ENCODE peak calls at places on chromosomes 3 and 15, in ten cellular contexts. G is PC-3, M is choroid plexus epithelial cell, D is heart right ventricle, B is epithelial cell of esophagus, R is AG04450, Z is breast epithelium, U is astrocyte of the spinal cord, C is Peyer's patch, N is AG09309. O is an unnamed sample.

GRCh38 chr15:100547961-100548360 is 19.2 kb upstream of the CERS3 start:
- DNase-seq in R (no peak), D (no peak), M (no peak), C (no peak), Z (no peak), N (no peak), G (no peak), B (no peak), U (no peak), O (no peak)

GRCh38 chr15:40323953-40324937 is 753 bp downstream of the INAFM2 start:
- DNase-seq in M (no peak), D (peak), B (no peak), C (peak), Z (no peak), R (no peak), G (no peak), U (no peak), N (no peak), O (no peak)

GRCh38 chr15:37015025-37015424 is 85.3 kb downstream of the MEIS2 start:
- DNase-seq in N (peak), Z (no peak), D (no peak), R (no peak), U (peak), G (no peak), B (peak), C (no peak), M (no peak), O (no peak)

GRCh38 chr3:40645883-40646282 is 121.1 kb downstream of the ZNF621 start:
- DNase-seq in N (no peak), U (peak), D (no peak), Z (no peak), R (no peak), B (no peak), C (no peak), G (peak), M (peak), O (no peak)

GRCh38 chr3:190499157-190499556 is 14.7 kb upstream of the IL1RAP start:
- DNase-seq in M (no peak), C (no peak), U (no peak), Z (no peak), G (no peak), B (no peak), R (no peak), N (no peak), D (no peak), O (no peak)

GRCh38 chr3:69273895-69274294 is 112.0 kb downstream of the FRMD4B start:
- DNase-seq in D (no peak), G (no peak), R (no peak), U (no peak), Z (no peak), C (no peak), M (peak), B (peak), N (no peak), O (no peak)

GRCh38 chr3:61730058-61730457 is 168.7 kb downstream of the PTPRG start:
- DNase-seq in G (no peak), C (no peak), R (no peak), U (no peak), M (peak), Z (no peak), D (no peak), N (no peak), B (no peak), O (no peak)

GRCh38 chr3:123751478-123751877 is 132.7 kb downstream of the MYLK start:
- DNase-seq in U (no peak), B (no peak), R (no peak), D (no peak), G (no peak), M (no peak), Z (no peak), C (no peak), N (no peak), O (no peak)

GRCh38 chr3:96294143-96294542 is 520.3 kb upstream of the EPHA6 start:
- DNase-seq in C (no peak), R (no peak), M (no peak), U (no peak), B (no peak), G (no peak), N (no peak), D (no peak), Z (no peak), O (no peak)

GRCh38 chr3:125062904-125063618 is 7.3 kb upstream of the HEG1 start:
- DNase-seq in D (peak), G (peak), B (peak), Z (peak), R (peak), N (peak), U (peak), M (peak), C (no peak), O (no peak)

GRCh38 chr3:85170646-85171045 is 211.9 kb downstream of the CADM2 start:
- DNase-seq in N (no peak), G (peak), M (peak), Z (no peak), B (peak), R (no peak), U (no peak), C (no peak), D (no peak), O (no peak)

GRCh38 chr3:85167576-85167975 is 208.8 kb downstream of the CADM2 start:
- DNase-seq in U (no peak), C (no peak), R (no peak), D (no peak), M (no peak), G (no peak), B (no peak), N (no peak), Z (no peak), O (no peak)

DNA sequence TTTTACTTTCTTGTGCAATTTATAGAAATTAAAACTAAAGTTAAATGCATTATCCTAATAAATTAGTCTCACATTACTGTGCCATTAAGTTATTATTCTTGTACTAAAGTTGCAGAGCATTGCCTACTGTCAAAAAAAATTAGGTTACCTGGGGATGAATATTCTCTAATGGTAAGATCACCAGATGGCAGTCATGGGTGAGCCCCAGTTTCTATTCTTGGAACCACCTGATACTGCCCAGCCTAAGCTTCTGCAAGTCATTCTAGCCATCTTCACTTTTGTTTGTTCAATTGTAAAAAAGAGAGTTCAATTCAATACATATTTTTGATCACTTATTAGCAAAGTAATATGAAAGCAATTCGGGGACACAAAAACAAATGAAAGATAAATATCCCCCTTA is 213.2 kb downstream of the CADM2 start:
- DNase-seq in G (no peak), R (no peak), B (no peak), Z (no peak), C (no peak), N (no peak), D (no peak), U (no peak), M (no peak), O (no peak)
- TF ChIP-seq CTCF in G (no peak), R (no peak), B (no peak), Z (no peak), C (no peak), N (no peak), D (no peak), U (no peak), M (no peak), O (no peak)

GRCh38 chr15:70095387-70096214 is 2.1 kb downstream of the TLE3 start:
- DNase-seq in N (no peak), B (peak), U (no peak), C (peak), Z (no peak), M (no peak), G (peak), R (no peak), D (peak), O (no peak)
- TF ChIP-seq CTCF in N (no peak), B (no peak), U (no peak), C (peak), Z (no peak), M (no peak), G (no peak), R (no peak), D (no peak), O (no peak)

GRCh38 chr3:80051602-80051962 is 283.8 kb upstream of the ROBO1 start:
- DNase-seq in N (no peak), U (no peak), R (no peak), Z (no peak), C (no peak), M (no peak), B (no peak), D (no peak), G (no peak), O (no peak)

GRCh38 chr3:80050826-80051601 is 283.2 kb upstream of the ROBO1 start:
- DNase-seq in R (no peak), C (no peak), N (no peak), M (no peak), Z (no peak), D (no peak), U (no peak), B (no peak), G (no peak), O (no peak)

DNA sequence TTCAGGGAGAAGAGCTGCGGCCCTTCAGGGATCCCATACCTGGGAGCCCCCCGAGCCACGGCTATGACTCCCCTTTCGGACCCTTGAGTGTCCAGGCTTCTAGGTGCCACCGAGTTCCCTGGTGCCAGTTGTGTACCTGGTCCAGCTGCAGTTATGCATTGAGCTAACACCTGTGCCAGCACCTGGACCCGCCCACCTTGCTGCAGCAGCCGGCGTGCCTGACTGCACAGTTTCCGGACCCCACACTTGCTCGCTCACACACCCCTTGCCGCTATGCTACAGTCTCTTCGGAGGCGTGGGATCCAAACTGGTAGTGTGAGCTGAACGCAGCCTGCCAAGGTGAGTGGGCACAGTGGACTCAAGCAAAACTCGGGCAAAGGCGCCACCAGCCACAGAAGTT is 284.5 kb upstream of the ROBO1 start:
- DNase-seq in C (no peak), N (no peak), M (no peak), B (no peak), U (no peak), R (no peak), D (no peak), G (no peak), Z (no peak), O (no peak)
- TF ChIP-seq CTCF in C (no peak), N (no peak), M (no peak), B (no peak), U (no peak), R (no peak), D (no peak), G (no peak), Z (no peak), O (no peak)

DNA sequence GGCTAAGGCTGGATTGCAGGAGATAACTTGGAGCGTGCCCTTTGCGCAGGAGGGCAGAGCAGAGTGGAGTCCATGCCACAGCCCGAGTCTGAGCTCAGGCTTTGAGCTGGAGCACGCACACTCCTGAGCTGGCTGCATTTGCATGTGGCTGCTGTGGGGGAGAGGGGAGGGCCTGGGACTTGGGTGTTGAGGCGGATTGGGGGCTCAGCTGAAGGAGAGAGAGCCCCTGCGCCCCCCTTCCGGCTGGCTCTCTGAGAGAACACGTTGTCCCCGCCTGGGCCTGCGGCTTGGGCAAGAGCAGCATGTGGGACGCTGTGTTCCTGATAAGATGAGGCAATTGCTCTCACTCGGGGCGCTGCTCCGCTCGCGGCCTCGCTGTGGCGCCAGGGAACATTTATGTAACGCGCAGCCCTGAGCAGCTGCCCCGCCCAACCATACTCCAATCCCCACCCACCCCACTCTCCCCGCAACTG is 39.1 kb downstream of the KLF13 start:
- DNase-seq in D (peak), U (peak), C (peak), N (peak), B (peak), R (peak), Z (peak), G (no peak), M (peak), O (peak)
- TF ChIP-seq CTCF in D (peak), U (peak), C (peak), N (peak), B (peak), R (peak), Z (no peak), G (no peak), M (peak), O (no peak)

GRCh38 chr3:107429330-107430181 is 52.3 kb downstream of the CCDC54 start:
- DNase-seq in U (peak), D (peak), Z (peak), C (peak), B (peak), M (peak), N (peak), G (peak), R (peak), O (peak)

GRCh38 chr3:107432013-107432515 is 54.8 kb downstream of the CCDC54 start:
- DNase-seq in U (no peak), M (peak), N (no peak), C (no peak), D (no peak), Z (no peak), B (peak), G (peak), R (no peak), O (no peak)

GRCh38 chr3:107431298-107432012 is 54.2 kb downstream of the CCDC54 start:
- DNase-seq in C (peak), N (no peak), G (peak), B (peak), R (no peak), D (peak), U (peak), M (peak), Z (peak), O (no peak)

GRCh38 chr3:107431048-107431297 is 53.7 kb downstream of the CCDC54 start:
- DNase-seq in Z (peak), B (no peak), U (no peak), D (no peak), M (no peak), C (peak), N (no peak), R (no peak), G (no peak), O (no peak)

GRCh38 chr3:107430214-107431047 is 53.2 kb downstream of the CCDC54 start:
- DNase-seq in C (no peak), R (no peak), B (peak), M (peak), U (peak), G (no peak), N (no peak), D (no peak), Z (no peak), O (no peak)
- TF ChIP-seq CTCF in C (no peak), R (no peak), B (no peak), M (no peak), U (no peak), G (no peak), N (no peak), D (peak), Z (no peak), O (no peak)

DNA sequence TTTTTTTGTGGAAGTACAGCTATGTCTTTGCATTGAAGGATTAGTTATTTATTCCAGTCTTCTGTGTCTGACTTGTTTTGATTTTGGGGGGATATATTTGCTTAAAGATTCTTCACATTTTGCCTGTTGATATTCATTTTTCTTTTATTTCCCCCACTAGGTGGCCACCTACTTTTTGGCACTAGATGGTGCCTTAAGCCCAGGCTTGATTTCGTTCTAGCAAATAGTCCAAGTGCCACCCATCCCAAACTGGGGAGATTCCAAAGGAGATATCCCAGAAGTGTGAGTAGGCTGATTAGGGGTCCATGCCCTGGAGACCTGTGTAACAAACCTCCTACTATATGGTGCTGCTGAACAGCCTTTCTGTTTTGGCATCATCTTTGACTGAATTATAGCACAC is 80.0 kb upstream of the SPATA16 start:
- DNase-seq in D (no peak), N (no peak), M (peak), B (peak), R (no peak), C (no peak), G (peak), U (no peak), Z (no peak), O (no peak)
- TF ChIP-seq CTCF in D (peak), N (peak), M (peak), B (peak), R (peak), C (no peak), G (peak), U (peak), Z (no peak), O (no peak)

O was measured in omental fat pad.